ENCODE peak calls at places on chromosomes 3 and 15, in seven cellular contexts. One of them, this sample, is unnamed.
A peak's percentile ranks its signal among the peaks of the same experiment; 100 is the strongest.

GRCh38 chr3:177157492-177157891 is 39.8 kb downstream of the TBL1XR1 start:
- DNase-seq in activated gamma-delta T cell treated with Interleukin-2 at 50 U/mL for 16 hours: no peak
- DNase-seq in nephron progenitor cell: no peak
- DNase-seq in activated naive CD4-positive, alpha-beta T cell: no peak
- DNase-seq in EL: no peak
- DNase-seq in IMR-90: no peak
- DNase-seq in PC-3: no peak
- DNase-seq in this sample: no peak

GRCh38 chr15:81339851-81340250 is 15.9 kb upstream of the STARD5 start:
- DNase-seq in activated naive CD4-positive, alpha-beta T cell: no peak
- DNase-seq in IMR-90: no peak
- DNase-seq in nephron progenitor cell: no peak
- DNase-seq in PC-3: no peak
- DNase-seq in activated gamma-delta T cell treated with Interleukin-2 at 50 U/mL for 16 hours: no peak
- DNase-seq in EL: no peak
- DNase-seq in this sample: no peak

GRCh38 chr3:45607790-45608189 is 13.2 kb downstream of the LIMD1 start:
- DNase-seq in PC-3: peak; percentile 91
- DNase-seq in nephron progenitor cell: no peak
- DNase-seq in activated gamma-delta T cell treated with Interleukin-2 at 50 U/mL for 16 hours: no peak
- DNase-seq in IMR-90: peak; percentile 71
- DNase-seq in activated naive CD4-positive, alpha-beta T cell: no peak
- DNase-seq in EL: peak; percentile 79
- DNase-seq in this sample: no peak

GRCh38 chr3:154781595-154781994 is 298.5 kb upstream of the MME start:
- DNase-seq in PC-3: no peak
- DNase-seq in activated gamma-delta T cell treated with Interleukin-2 at 50 U/mL for 16 hours: no peak
- DNase-seq in activated naive CD4-positive, alpha-beta T cell: no peak
- DNase-seq in IMR-90: no peak
- DNase-seq in nephron progenitor cell: no peak
- DNase-seq in EL: peak; percentile 9
- DNase-seq in this sample: no peak

GRCh38 chr3:194577985-194578905 is 55.0 kb downstream of the TMEM44 start:
- DNase-seq in IMR-90: peak; percentile 96
- DNase-seq in activated gamma-delta T cell treated with Interleukin-2 at 50 U/mL for 16 hours: no peak
- DNase-seq in nephron progenitor cell: no peak
- DNase-seq in activated naive CD4-positive, alpha-beta T cell: no peak
- DNase-seq in PC-3: peak; percentile 94
- DNase-seq in EL: peak; percentile 94
- DNase-seq in this sample: no peak

GRCh38 chr15:75639709-75640482 is at the start of gene IMP3:
- DNase-seq in PC-3: peak; percentile 98
- DNase-seq in nephron progenitor cell: peak; percentile 89
- DNase-seq in EL: peak; percentile 98
- DNase-seq in activated gamma-delta T cell treated with Interleukin-2 at 50 U/mL for 16 hours: peak; percentile 92
- DNase-seq in activated naive CD4-positive, alpha-beta T cell: peak; percentile 90
- DNase-seq in IMR-90: peak; percentile 95
- DNase-seq in this sample: peak; percentile 95

GRCh38 chr15:85580914-85581313 is 200.5 kb downstream of the AKAP13 start:
- DNase-seq in PC-3: no peak
- DNase-seq in EL: no peak
- DNase-seq in IMR-90: no peak
- DNase-seq in nephron progenitor cell: no peak
- DNase-seq in activated gamma-delta T cell treated with Interleukin-2 at 50 U/mL for 16 hours: peak; percentile 59
- DNase-seq in activated naive CD4-positive, alpha-beta T cell: no peak
- DNase-seq in this sample: no peak

GRCh38 chr15:85494035-85494793 is 113.8 kb downstream of the AKAP13 start:
- DNase-seq in activated naive CD4-positive, alpha-beta T cell: no peak
- DNase-seq in EL: peak; percentile 93
- DNase-seq in nephron progenitor cell: no peak
- DNase-seq in IMR-90: peak; percentile 95
- DNase-seq in PC-3: peak; percentile 95
- DNase-seq in activated gamma-delta T cell treated with Interleukin-2 at 50 U/mL for 16 hours: no peak
- DNase-seq in this sample: no peak

GRCh38 chr15:31326729-31327673 is at the start of gene KLF13:
- DNase-seq in PC-3: peak; percentile 55
- DNase-seq in IMR-90: peak; percentile 64
- DNase-seq in activated gamma-delta T cell treated with Interleukin-2 at 50 U/mL for 16 hours: peak; percentile 70
- DNase-seq in EL: no peak
- DNase-seq in nephron progenitor cell: peak; percentile 30
- DNase-seq in activated naive CD4-positive, alpha-beta T cell: peak; percentile 83
- DNase-seq in this sample: no peak

GRCh38 chr3:106114220-106114619 is 245.4 kb upstream of the CBLB start:
- DNase-seq in nephron progenitor cell: no peak
- DNase-seq in activated gamma-delta T cell treated with Interleukin-2 at 50 U/mL for 16 hours: no peak
- DNase-seq in activated naive CD4-positive, alpha-beta T cell: no peak
- DNase-seq in EL: peak; percentile 63
- DNase-seq in PC-3: peak; percentile 83
- DNase-seq in IMR-90: peak; percentile 21
- DNase-seq in this sample: no peak

GRCh38 chr3:160401301-160402095 is 2.0 kb downstream of the SMC4 start:
- DNase-seq in activated gamma-delta T cell treated with Interleukin-2 at 50 U/mL for 16 hours: no peak
- DNase-seq in PC-3: peak; percentile 67
- DNase-seq in activated naive CD4-positive, alpha-beta T cell: no peak
- DNase-seq in nephron progenitor cell: no peak
- DNase-seq in IMR-90: peak; percentile 88
- DNase-seq in EL: peak; percentile 76
- DNase-seq in this sample: no peak

GRCh38 chr15:92840149-92840548 is 60.0 kb upstream of the CHD2 start:
- DNase-seq in EL: no peak
- DNase-seq in activated gamma-delta T cell treated with Interleukin-2 at 50 U/mL for 16 hours: no peak
- DNase-seq in IMR-90: no peak
- DNase-seq in activated naive CD4-positive, alpha-beta T cell: no peak
- DNase-seq in nephron progenitor cell: no peak
- DNase-seq in PC-3: peak; percentile 24
- DNase-seq in this sample: no peak

GRCh38 chr15:79680721-79681120 is 216.1 kb downstream of the MTHFS start:
- DNase-seq in activated gamma-delta T cell treated with Interleukin-2 at 50 U/mL for 16 hours: no peak
- DNase-seq in EL: peak; percentile 93
- DNase-seq in PC-3: peak; percentile 79
- DNase-seq in activated naive CD4-positive, alpha-beta T cell: no peak
- DNase-seq in nephron progenitor cell: no peak
- DNase-seq in IMR-90: peak; percentile 88
- DNase-seq in this sample: peak; percentile 8

GRCh38 chr15:52213206-52213605 is 22.0 kb upstream of the GNB5 start:
- DNase-seq in EL: no peak
- DNase-seq in nephron progenitor cell: no peak
- DNase-seq in activated gamma-delta T cell treated with Interleukin-2 at 50 U/mL for 16 hours: no peak
- DNase-seq in activated naive CD4-positive, alpha-beta T cell: no peak
- DNase-seq in IMR-90: no peak
- DNase-seq in PC-3: no peak
- DNase-seq in this sample: no peak

GRCh38 chr3:64213224-64213893 is 11.9 kb downstream of the PRICKLE2 start:
- DNase-seq in nephron progenitor cell: no peak
- DNase-seq in EL: no peak
- DNase-seq in IMR-90: no peak
- DNase-seq in PC-3: no peak
- DNase-seq in activated gamma-delta T cell treated with Interleukin-2 at 50 U/mL for 16 hours: no peak
- DNase-seq in activated naive CD4-positive, alpha-beta T cell: no peak
- DNase-seq in this sample: no peak